ENCODE peak calls at places on chromosomes 5 and 9, in five cellular contexts. One of them, this sample, is unnamed.

GRCh38 chr5:147479431-147479830 is 30.4 kb downstream of the DPYSL3 start:
- DNase-seq in colonic mucosa: no peak
- DNase-seq in endothelial cell of umbilical vein: no peak
- DNase-seq in GM23248: peak
- DNase-seq in mesendoderm: peak
- DNase-seq in this sample: no peak

GRCh38 chr5:115418788-115419187 is 122.3 kb upstream of the CCDC112 start:
- DNase-seq in colonic mucosa: peak
- DNase-seq in GM23248: no peak
- DNase-seq in mesendoderm: no peak
- DNase-seq in endothelial cell of umbilical vein: peak
- DNase-seq in this sample: no peak

GRCh38 chr5:107282061-107282460 is 388.7 kb downstream of the EFNA5 start:
- DNase-seq in colonic mucosa: no peak
- DNase-seq in GM23248: no peak
- DNase-seq in endothelial cell of umbilical vein: peak
- DNase-seq in mesendoderm: no peak
- DNase-seq in this sample: no peak

GRCh38 chr9:89340332-89340731 is 22.0 kb downstream of the SECISBP2 start:
- DNase-seq in endothelial cell of umbilical vein: no peak
- DNase-seq in GM23248: no peak
- DNase-seq in colonic mucosa: no peak
- DNase-seq in mesendoderm: no peak
- DNase-seq in this sample: no peak

GRCh38 chr5:57695179-57695578 is 212.6 kb upstream of the ACTBL2 start:
- DNase-seq in endothelial cell of umbilical vein: no peak
- DNase-seq in colonic mucosa: no peak
- DNase-seq in mesendoderm: no peak
- DNase-seq in GM23248: no peak
- DNase-seq in this sample: no peak

GRCh38 chr9:17761984-17762676 is 183.3 kb downstream of the SH3GL2 start:
- DNase-seq in mesendoderm: no peak
- DNase-seq in GM23248: no peak
- DNase-seq in colonic mucosa: no peak
- DNase-seq in endothelial cell of umbilical vein: no peak
- DNase-seq in this sample: no peak

GRCh38 chr9:10268500-10269485 is 344.0 kb downstream of the PTPRD start:
- DNase-seq in endothelial cell of umbilical vein: peak
- DNase-seq in GM23248: peak
- DNase-seq in mesendoderm: peak
- DNase-seq in colonic mucosa: no peak
- DNase-seq in this sample: peak

GRCh38 chr5:109524555-109524954 is 114.8 kb upstream of the PJA2 start:
- DNase-seq in mesendoderm: no peak
- DNase-seq in endothelial cell of umbilical vein: no peak
- DNase-seq in colonic mucosa: no peak
- DNase-seq in GM23248: no peak
- DNase-seq in this sample: no peak

GRCh38 chr9:136657975-136658848 is 4.5 kb upstream of the EGFL7 start:
- DNase-seq in endothelial cell of umbilical vein: peak
- DNase-seq in GM23248: no peak
- DNase-seq in colonic mucosa: no peak
- DNase-seq in mesendoderm: peak
- DNase-seq in this sample: no peak

GRCh38 chr5:150320048-150320555 is 17.4 kb upstream of the ARSI start:
- DNase-seq in GM23248: peak
- DNase-seq in mesendoderm: peak
- DNase-seq in endothelial cell of umbilical vein: no peak
- DNase-seq in colonic mucosa: peak
- DNase-seq in this sample: peak

GRCh38 chr9:121861501-121862180 is 210.2 kb downstream of the DAB2IP start:
- DNase-seq in endothelial cell of umbilical vein: peak
- DNase-seq in mesendoderm: peak
- DNase-seq in GM23248: peak
- DNase-seq in colonic mucosa: peak
- DNase-seq in this sample: no peak

GRCh38 chr5:71697967-71698366 is 21.1 kb upstream of the CARTPT start:
- DNase-seq in GM23248: no peak
- DNase-seq in colonic mucosa: no peak
- DNase-seq in mesendoderm: peak
- DNase-seq in endothelial cell of umbilical vein: no peak
- DNase-seq in this sample: no peak

GRCh38 chr5:177402271-177403043 is 2.0 kb upstream of the PFN3 start:
- DNase-seq in colonic mucosa: peak
- DNase-seq in endothelial cell of umbilical vein: no peak
- DNase-seq in mesendoderm: peak
- DNase-seq in GM23248: peak
- DNase-seq in this sample: peak

GRCh38 chr9:99411068-99411467 is 189.0 kb downstream of the SEC61B start:
- DNase-seq in GM23248: peak
- DNase-seq in endothelial cell of umbilical vein: no peak
- DNase-seq in mesendoderm: peak
- DNase-seq in colonic mucosa: no peak
- DNase-seq in this sample: peak

GRCh38 chr5:172123269-172123692 is 64.7 kb downstream of the STK10 start:
- DNase-seq in endothelial cell of umbilical vein: no peak
- DNase-seq in mesendoderm: peak
- DNase-seq in colonic mucosa: peak
- DNase-seq in GM23248: peak
- DNase-seq in this sample: peak

GRCh38 chr5:87195104-87195581 is 72.5 kb upstream of the RASA1 start:
- DNase-seq in mesendoderm: no peak
- DNase-seq in GM23248: peak
- DNase-seq in colonic mucosa: no peak
- DNase-seq in endothelial cell of umbilical vein: peak
- DNase-seq in this sample: peak

GRCh38 chr9:125960631-125961030 is 213.5 kb downstream of the PBX3 start:
- DNase-seq in colonic mucosa: no peak
- DNase-seq in GM23248: no peak
- DNase-seq in endothelial cell of umbilical vein: no peak
- DNase-seq in mesendoderm: no peak
- DNase-seq in this sample: no peak
- H3K9ac ChIP-seq in colonic mucosa: no peak
- H3K9ac ChIP-seq in GM23248: no peak
- H3K9ac ChIP-seq in endothelial cell of umbilical vein: no peak
- H3K9ac ChIP-seq in mesendoderm: no peak
- H3K9ac ChIP-seq in this sample: no peak

DNA sequence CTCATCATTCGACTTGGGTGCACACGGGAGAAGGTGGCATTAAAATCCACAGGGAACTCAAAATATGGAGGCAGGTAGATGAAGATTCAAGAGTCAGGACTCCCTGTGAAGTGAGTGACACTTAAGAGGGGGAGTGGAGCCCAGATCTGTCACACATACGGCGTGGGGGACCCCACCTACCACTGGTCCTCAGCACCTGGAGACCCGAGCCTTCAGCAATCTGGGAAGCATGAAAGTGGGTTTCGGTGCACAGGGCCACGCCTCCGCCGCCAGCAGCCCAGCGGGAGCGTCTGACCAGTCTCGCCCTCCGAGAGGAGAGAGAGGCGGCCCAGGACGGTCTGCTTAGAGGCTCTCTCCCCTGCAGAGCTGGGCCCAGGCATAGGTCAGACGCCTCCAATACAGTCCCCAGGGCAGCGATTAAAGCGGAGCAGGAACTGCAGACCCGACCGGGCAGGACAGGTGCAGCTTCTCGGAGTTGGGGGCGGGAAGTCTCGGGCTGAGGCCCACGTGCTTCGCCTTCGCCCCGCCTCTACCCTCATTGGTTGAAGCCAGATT is 639 bp upstream of the SLC2A8 start:
- DNase-seq in colonic mucosa: no peak
- DNase-seq in endothelial cell of umbilical vein: no peak
- DNase-seq in mesendoderm: no peak
- DNase-seq in GM23248: no peak
- DNase-seq in this sample: no peak
- H3K9ac ChIP-seq in colonic mucosa: peak
- H3K9ac ChIP-seq in endothelial cell of umbilical vein: no peak
- H3K9ac ChIP-seq in mesendoderm: peak
- H3K9ac ChIP-seq in GM23248: no peak
- H3K9ac ChIP-seq in this sample: no peak

DNA sequence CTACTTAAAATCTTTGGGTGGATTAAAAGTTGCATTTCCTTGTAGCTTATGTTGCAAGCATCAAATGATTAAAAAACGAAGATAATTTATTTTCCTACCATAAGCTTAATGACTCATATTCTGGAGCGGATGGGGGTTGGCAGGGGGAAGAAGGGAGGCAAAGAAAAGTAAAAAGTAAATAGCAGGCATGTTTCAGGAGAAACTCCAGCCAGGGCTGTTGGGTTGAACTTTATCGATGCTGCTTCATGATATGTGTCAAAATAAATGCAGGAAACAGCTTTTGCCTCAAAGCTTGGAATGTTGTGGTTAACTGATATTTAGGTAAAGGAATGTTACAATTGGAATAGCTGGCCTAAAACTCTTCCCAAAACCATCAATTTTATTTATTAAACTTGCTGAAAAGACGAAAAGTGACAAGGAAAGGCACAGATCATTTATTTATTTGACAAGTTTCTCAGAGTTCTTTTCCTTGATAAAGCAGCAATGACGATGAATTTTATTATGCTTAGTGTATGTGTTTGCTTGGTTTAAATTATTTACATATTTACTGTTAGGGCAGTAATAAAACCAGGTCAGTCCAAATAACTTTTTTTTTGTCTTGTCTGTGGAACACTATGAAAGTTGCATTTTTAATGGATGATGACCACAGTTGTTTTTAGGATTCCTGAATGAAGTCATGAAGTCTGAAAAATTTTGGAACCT is 177.9 kb downstream of the PCSK1 start:
- DNase-seq in GM23248: peak
- DNase-seq in endothelial cell of umbilical vein: peak
- DNase-seq in colonic mucosa: no peak
- DNase-seq in mesendoderm: no peak
- DNase-seq in this sample: peak
- H3K9ac ChIP-seq in GM23248: peak
- H3K9ac ChIP-seq in endothelial cell of umbilical vein: peak
- H3K9ac ChIP-seq in colonic mucosa: no peak
- H3K9ac ChIP-seq in mesendoderm: no peak
- H3K9ac ChIP-seq in this sample: no peak

DNA sequence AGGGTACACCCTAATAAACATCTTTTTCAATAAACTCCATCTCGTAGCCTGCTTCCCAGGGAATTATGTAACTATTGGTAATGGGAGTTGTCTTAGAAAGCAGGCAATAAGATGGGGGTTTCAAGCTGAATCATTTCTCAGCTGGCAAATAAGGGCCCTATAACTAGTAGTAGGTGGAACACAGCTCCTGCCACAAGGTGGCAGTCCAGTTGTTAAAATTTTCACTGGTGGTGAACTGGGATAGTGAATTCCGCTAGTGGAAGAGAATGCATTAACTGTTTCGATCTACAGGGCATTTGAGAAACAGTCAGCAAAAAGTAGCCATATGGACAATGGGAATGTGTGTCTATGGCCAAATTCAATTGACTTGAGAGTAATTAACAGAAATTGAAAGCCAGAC is 27.7 kb downstream of the PCDHB15 start:
- DNase-seq in GM23248: no peak
- DNase-seq in mesendoderm: peak
- DNase-seq in colonic mucosa: no peak
- DNase-seq in endothelial cell of umbilical vein: no peak
- DNase-seq in this sample: no peak
- H3K9ac ChIP-seq in GM23248: no peak
- H3K9ac ChIP-seq in mesendoderm: no peak
- H3K9ac ChIP-seq in colonic mucosa: no peak
- H3K9ac ChIP-seq in endothelial cell of umbilical vein: no peak
- H3K9ac ChIP-seq in this sample: no peak

This sample was measured in IMR-90.